ENCODE peak calls at places on chromosomes 1 and 21, in four cellular contexts. S, M, A and P are unnamed samples.

GRCh38 chr21:45019076-45019886 is 55.1 kb upstream of the ADARB1 start:
- DNase-seq in M (no peak), S (no peak), A (peak; percentile 24), P (no peak)

GRCh38 chr1:88075813-88076212 is 608.3 kb upstream of the PKN2 start:
- DNase-seq in A (no peak), M (no peak), S (no peak), P (no peak)

GRCh38 chr1:115702993-115703392 is 61.2 kb downstream of the VANGL1 start:
- DNase-seq in M (no peak), S (no peak), A (no peak), P (no peak)

GRCh38 chr1:45864765-45865164 is 61.4 kb downstream of the MAST2 start:
- DNase-seq in A (no peak), S (peak; percentile 46), M (no peak), P (no peak)

GRCh38 chr1:48931571-48932251 is 155.0 kb upstream of the BEND5 start:
- DNase-seq in S (no peak), A (no peak), M (peak; percentile 55), P (no peak)

GRCh38 chr1:178465011-178465410 is 31.8 kb downstream of the CLEC20A start:
- DNase-seq in M (no peak), S (peak; percentile 73), A (no peak), P (no peak)

GRCh38 chr21:20270365-20271055 is 727.7 kb upstream of the NCAM2 start:
- DNase-seq in S (no peak), M (no peak), A (no peak), P (no peak)

GRCh38 chr1:63255153-63255552 is 67.2 kb upstream of the FOXD3 start:
- DNase-seq in M (no peak), S (no peak), A (no peak), P (no peak)

GRCh38 chr1:162855461-162856150 is 5.4 kb downstream of the CCDC190 start:
- DNase-seq in A (no peak), M (no peak), S (peak; percentile 65), P (no peak)

GRCh38 chr1:190391582-190391981 is 86.1 kb downstream of the BRINP3 start:
- DNase-seq in A (no peak), S (no peak), M (no peak), P (no peak)

DNA sequence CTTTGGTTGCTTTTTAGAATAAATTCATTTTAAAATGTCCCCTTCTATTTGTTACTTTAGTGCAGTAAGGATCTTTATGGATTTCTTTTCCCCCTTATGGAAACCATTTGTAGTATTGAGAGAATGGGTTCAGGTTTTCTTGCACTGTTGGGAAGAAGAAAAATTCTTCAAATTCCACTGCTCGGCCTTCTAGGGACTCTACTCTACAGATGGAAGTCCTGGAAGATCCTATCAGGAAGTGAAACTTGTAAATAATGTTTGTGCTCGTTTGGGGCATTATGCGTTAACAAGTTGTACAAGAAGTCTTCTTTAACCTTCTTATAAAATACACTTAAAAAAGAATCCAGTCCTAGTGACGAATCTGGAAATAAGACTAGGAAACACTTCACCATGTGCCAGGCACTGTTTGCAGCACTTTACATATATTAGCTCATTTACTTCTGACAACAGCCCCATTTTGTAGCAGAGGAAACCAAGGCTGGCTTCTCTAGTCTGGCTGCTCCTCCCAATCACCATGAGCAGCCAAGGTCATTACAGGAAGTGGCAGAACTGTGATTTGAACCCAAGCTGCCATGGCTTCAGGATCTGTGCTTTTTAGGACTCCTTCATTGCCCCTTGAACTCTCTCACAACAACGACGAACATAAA is 11.8 kb downstream of the LRRC8D start:
- DNase-seq in A (no peak), M (no peak), S (no peak), P (no peak)
- H3K4me1 ChIP-seq in A (no peaks in the 10 kb centered on the region), M (peaks cover 15% of the 10 kb centered on the region), S (peaks cover 4% of the 10 kb centered on the region), P (no peaks in the 10 kb centered on the region)

GRCh38 chr1:168693872-168694238 is 35.2 kb downstream of the DPT start:
- DNase-seq in A (no peak), S (no peak), M (no peak), P (no peak)
- H3K27ac ChIP-seq in A (no peak overlapping the region), S (no peak overlapping the region), M (peak overlapping the region; percentile 68), P (no peak overlapping the region)

GRCh38 chr21:42063206-42063577 is 7.9 kb upstream of the UMODL1 start:
- DNase-seq in S (no peak), A (no peak), M (peak; percentile 48), P (no peak)
- H3K4me1 ChIP-seq in S (peaks cover 3% of the 10 kb centered on the region), A (no peaks in the 10 kb centered on the region), M (peaks cover 23% of the 10 kb centered on the region), P (peaks cover 32% of the 10 kb centered on the region)

GRCh38 chr1:174273190-174273589 is 113.9 kb downstream of the RABGAP1L start:
- DNase-seq in A (no peak), S (no peak), M (no peak), P (no peak)
- H3K27ac ChIP-seq in A (no peak overlapping the region), S (no peak overlapping the region), M (no peak overlapping the region), P (no peak overlapping the region)

DNA sequence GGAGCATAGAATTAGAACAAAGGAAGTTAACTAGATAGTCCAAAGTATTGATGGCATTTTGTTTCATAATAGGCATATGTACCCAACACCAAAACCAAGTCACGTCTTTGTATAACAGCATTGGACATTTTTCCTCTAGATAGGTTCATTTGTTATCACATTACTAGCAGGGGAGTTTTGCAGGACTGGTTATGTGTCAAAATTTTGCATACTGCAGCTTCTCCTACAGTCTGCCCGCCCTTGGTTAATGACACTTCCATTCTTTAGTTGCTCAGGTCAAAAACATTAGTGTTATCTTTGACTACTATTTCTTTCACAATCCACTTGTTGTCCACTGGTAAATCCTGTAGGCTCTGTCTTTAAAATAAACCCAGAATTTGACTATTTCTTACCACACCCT is 8.9 kb downstream of the CAPZA1 start:
- DNase-seq in S (no peak), M (no peak), A (no peak), P (no peak)
- H3K4me1 ChIP-seq in S (peaks cover 4% of the 10 kb centered on the region), M (no peaks in the 10 kb centered on the region), A (peaks cover 2% of the 10 kb centered on the region), P (peaks cover 53% of the 10 kb centered on the region)

GRCh38 chr1:34887593-34887992 is 28.0 kb upstream of the SMIM12 start:
- DNase-seq in A (no peak), M (no peak), S (no peak), P (no peak)
- H3K27ac ChIP-seq in A (no peak overlapping the region), M (no peak overlapping the region), S (no peak overlapping the region), P (no peak overlapping the region)

GRCh38 chr1:215637041-215637573 is 70.0 kb downstream of the KCTD3 start:
- DNase-seq in A (peak; percentile 43), S (peak; percentile 94), M (peak; percentile 52), P (no peak)

GRCh38 chr1:215631489-215631888 is 64.4 kb downstream of the KCTD3 start:
- DNase-seq in M (no peak), A (no peak), S (peak; percentile 74), P (no peak)

GRCh38 chr1:215640429-215641148 is 73.5 kb downstream of the KCTD3 start:
- DNase-seq in S (no peak), M (no peak), A (no peak), P (no peak)

GRCh38 chr1:215635827-215636226 is 68.7 kb downstream of the KCTD3 start:
- DNase-seq in A (no peak), S (no peak), M (no peak), P (no peak)

DNA sequence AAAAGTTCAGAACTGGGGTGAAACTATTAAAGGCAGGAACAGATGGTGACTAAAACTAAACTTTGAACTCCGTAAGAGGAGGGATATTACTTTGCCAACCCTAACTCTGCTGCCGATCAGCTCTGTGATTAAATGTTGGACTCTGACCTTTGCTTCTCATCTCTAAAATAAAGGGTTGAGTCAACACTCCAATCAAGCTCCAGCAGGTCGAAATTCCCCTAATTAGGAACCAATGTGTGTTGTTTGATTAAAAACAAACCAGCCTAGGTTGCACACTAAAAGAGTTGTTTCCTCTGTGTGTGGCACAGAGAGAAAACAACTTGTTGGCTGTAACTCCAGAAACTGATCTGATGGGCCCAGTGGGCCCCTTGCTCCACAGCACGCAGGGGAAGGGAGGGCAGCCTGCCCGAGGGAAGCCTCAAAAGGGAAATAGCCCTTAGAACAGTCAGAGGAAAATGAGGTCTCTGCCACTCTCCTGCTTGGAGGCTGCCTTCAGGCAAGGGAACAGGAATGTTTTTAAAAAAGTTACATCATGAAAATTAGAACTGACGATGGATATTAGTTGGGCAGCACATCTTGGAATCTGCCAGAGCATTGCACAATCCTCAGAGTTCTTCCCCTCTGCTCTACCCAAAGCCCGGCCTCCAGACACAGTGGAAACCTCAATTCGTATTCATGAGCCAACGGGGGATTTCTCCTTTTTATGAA is 69.3 kb downstream of the KCTD3 start:
- DNase-seq in M (no peak), A (peak; percentile 54), S (peak; percentile 65), P (no peak)
- H3K4me1 ChIP-seq in M (peaks cover 9% of the 10 kb centered on the region), A (peaks cover 4% of the 10 kb centered on the region), S (peaks cover 8% of the 10 kb centered on the region), P (no peaks in the 10 kb centered on the region)

GRCh38 chr1:110607663-110608230 is 1.6 kb upstream of the KCNA2 start:
- DNase-seq in M (no peak), A (no peak), S (no peak), P (no peak)
- H3K27ac ChIP-seq in M (no peak overlapping the region), A (no peak overlapping the region), S (no peak overlapping the region), P (no peak overlapping the region)

DNA sequence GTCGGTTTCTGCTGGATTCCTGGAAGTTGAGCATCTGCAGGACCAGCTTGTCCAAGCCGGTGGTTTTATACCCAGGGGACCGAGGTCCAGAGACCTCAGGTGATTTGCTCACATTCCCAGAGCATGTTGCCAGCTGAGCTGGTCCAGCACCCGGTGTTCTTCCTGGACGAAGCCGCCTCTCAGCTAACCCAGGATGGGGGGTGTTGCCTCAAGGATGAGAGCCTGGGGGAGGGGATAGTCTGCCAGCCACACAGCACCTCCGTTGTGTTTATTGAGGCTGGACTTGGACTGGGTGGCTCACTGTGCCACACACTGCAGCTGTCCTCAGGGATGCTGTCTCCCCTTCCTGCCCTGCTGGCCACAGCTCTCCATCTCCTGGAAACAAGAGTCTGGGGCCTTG is 1.5 kb downstream of the TMEM201 start:
- DNase-seq in S (no peak), M (no peak), A (no peak), P (no peak)
- H3K4me1 ChIP-seq in S (peaks cover 15% of the 10 kb centered on the region), M (peaks cover 22% of the 10 kb centered on the region), A (peaks cover 12% of the 10 kb centered on the region), P (peaks cover 25% of the 10 kb centered on the region)